ENCODE peak calls at places on chromosomes 4 and X, in ten cellular contexts. W, Z, R, G, U, N, K, T, J and E are unnamed samples.
A peak's percentile ranks its signal among the peaks of the same experiment; 100 is the strongest.

GRCh38 chr4:145827885-145828284 is 110.7 kb downstream of the ZNF827 start:
- DNase-seq in W (no peak), Z (no peak), R (no peak), G (no peak), U (no peak), N (no peak), K (no peak), T (no peak), J (no peak), E (no peak)

GRCh38 chr4:141853091-141853734 is 216.8 kb downstream of the IL15 start:
- DNase-seq in W (peak; percentile 62), Z (peak; percentile 16), R (no peak), G (no peak), U (peak; percentile 98), N (peak; percentile 53), K (no peak), T (peak; percentile 2), J (no peak), E (no peak)

GRCh38 chr4:99537674-99538073 is 26.2 kb downstream of the TRMT10A start:
- DNase-seq in W (no peak), Z (no peak), R (no peak), G (no peak), U (no peak), N (no peak), K (no peak), T (no peak), J (no peak), E (no peak)

GRCh38 chrX:111168314-111168713 is 72.3 kb downstream of the PAK3 start:
- DNase-seq in W (no peak), Z (peak; percentile 33), R (no peak), G (no peak), U (peak; percentile 10), N (no peak), K (no peak), T (peak; percentile 53), J (no peak), E (no peak)

GRCh38 chr4:175325230-175325629 is 407.1 kb downstream of the ADAM29 start:
- DNase-seq in W (no peak), Z (no peak), R (peak; percentile 22), G (no peak), U (no peak), N (no peak), K (no peak), T (peak; percentile 30), J (no peak), E (no peak)

GRCh38 chr4:8215641-8216442 is 16.8 kb downstream of the SH3TC1 start:
- DNase-seq in W (no peak), Z (no peak), R (no peak), G (no peak), U (no peak), N (no peak), K (no peak), T (no peak), J (no peak), E (no peak)

GRCh38 chrX:55624403-55624802 is 1.2 kb downstream of the FOXR2 start:
- DNase-seq in W (no peak), Z (no peak), R (no peak), G (no peak), U (no peak), N (no peak), K (no peak), T (no peak), J (no peak), E (no peak)

GRCh38 chr4:113725963-113726362 is 35.6 kb downstream of the CAMK2D start:
- DNase-seq in W (no peak), Z (no peak), R (no peak), G (no peak), U (no peak), N (no peak), K (no peak), T (no peak), J (no peak), E (no peak)

GRCh38 chrX:71911023-71911730 is 532 bp downstream of the NHSL2 start:
- DNase-seq in W (peak; percentile 34), Z (peak; percentile 53), R (no peak), G (peak; percentile 3), U (no peak), N (no peak), K (peak; percentile 15), T (no peak), J (no peak), E (peak; percentile 15)

GRCh38 chr4:76712564-76712963 is 185.4 kb downstream of the SOWAHB start:
- DNase-seq in W (no peak), Z (no peak), R (no peak), G (no peak), U (peak; percentile 49), N (no peak), K (no peak), T (no peak), J (no peak), E (no peak)

GRCh38 chr4:139605516-139605915 is 49.5 kb upstream of the SETD7 start:
- DNase-seq in W (no peak), Z (no peak), R (no peak), G (no peak), U (no peak), N (no peak), K (no peak), T (no peak), J (no peak), E (no peak)

GRCh38 chrX:9503261-9503660 is 38.4 kb downstream of the TBL1X start:
- DNase-seq in W (no peak), Z (no peak), R (no peak), G (no peak), U (no peak), N (no peak), K (no peak), T (no peak), J (no peak), E (no peak)

GRCh38 chrX:58025979-58026378 is 115.7 kb upstream of the ZXDA start:
- DNase-seq in W (peak; percentile 49), Z (no peak), R (peak; percentile 14), G (no peak), U (peak; percentile 51), N (peak; percentile 39), K (no peak), T (peak; percentile 40), J (no peak), E (no peak)

GRCh38 chr4:173958445-173958844 is 325.0 kb downstream of the FBXO8 start:
- DNase-seq in W (no peak), Z (no peak), R (no peak), G (no peak), U (no peak), N (no peak), K (no peak), T (peak; percentile 47), J (no peak), E (no peak)

DNA sequence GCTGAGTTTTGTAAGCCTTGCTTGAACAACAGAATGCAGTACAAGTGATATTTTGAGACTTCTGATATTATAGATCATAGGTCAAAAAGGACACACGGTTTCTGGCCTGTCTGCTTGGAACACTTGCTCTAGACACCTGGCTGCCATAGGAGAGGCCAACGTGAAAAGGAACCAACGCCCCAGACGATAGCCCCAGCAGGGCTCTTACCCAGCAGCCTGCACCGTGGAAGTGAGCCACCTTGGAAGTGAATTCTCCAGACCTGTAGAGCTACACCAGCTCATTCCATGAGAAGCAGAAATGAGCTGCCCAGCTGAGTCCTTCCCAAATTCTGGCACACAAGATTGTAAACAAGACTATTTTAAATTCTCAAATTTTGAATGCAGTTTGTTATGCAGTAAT is 323.1 kb downstream of the FBXO8 start:
- DNase-seq in W (no peak), Z (no peak), R (no peak), G (no peak), U (no peak), N (no peak), K (no peak), T (no peak), J (no peak), E (no peak)
- TF ChIP-seq CTCF in W (no peak), Z (no peak), R (no peak), G (no peak), U (no peak), N (no peak), K (no peak), T (no peak), J (no peak), E (no peak)

GRCh38 chr4:154142664-154143063 is 348.9 kb downstream of the DCHS2 start:
- DNase-seq in W (no peak), Z (no peak), R (no peak), G (no peak), U (no peak), N (no peak), K (no peak), T (no peak), J (no peak), E (no peak)

GRCh38 chr4:154135576-154135975 is 346.7 kb upstream of the SFRP2 start:
- DNase-seq in W (no peak), Z (no peak), R (no peak), G (no peak), U (no peak), N (no peak), K (no peak), T (no peak), J (no peak), E (no peak)

GRCh38 chr4:154132406-154132805 is 343.5 kb upstream of the SFRP2 start:
- DNase-seq in W (no peak), Z (no peak), R (peak; percentile 24), G (no peak), U (no peak), N (no peak), K (no peak), T (no peak), J (no peak), E (no peak)

DNA sequence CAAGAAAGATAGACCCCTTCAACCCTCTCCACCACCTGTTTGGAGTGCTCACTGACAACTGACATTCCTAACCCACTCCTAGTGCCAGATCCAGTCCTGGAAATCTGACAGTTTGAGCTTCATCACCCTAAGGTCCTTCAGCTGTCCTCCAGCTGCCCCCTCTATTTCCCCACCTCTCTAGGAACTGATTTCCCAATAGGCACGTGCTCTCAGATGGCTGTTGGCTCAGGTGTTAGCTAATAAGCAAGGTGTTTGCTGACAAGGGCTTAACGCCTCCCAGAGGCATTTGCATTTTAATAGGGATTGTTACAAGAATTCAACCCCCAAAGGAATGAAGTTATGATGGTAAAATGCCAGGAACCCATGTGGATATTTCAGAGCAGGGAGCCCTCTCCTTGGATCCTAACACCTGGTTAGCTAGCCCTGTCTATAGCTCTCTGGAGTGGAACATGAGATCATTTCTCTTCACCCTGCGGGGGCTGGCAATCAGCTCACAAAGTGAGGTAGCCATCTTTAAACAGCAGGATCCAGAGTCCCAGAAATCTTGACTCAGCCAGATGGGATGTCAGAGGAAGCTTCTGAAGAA is 348.5 kb upstream of the SFRP2 start:
- DNase-seq in W (no peak), Z (no peak), R (no peak), G (no peak), U (no peak), N (no peak), K (no peak), T (no peak), J (no peak), E (no peak)
- H3K4me3 ChIP-seq in W (no peak overlapping the region), Z (no peak overlapping the region), R (no peak overlapping the region), G (no peak overlapping the region), U (no peak overlapping the region), N (no peak overlapping the region), K (no peak overlapping the region), T (no peak overlapping the region), J (no peak overlapping the region), E (no peak overlapping the region)

GRCh38 chr4:2436301-2436700 is 17.5 kb downstream of the CFAP99 start:
- DNase-seq in W (no peak), Z (no peak), R (no peak), G (no peak), U (no peak), N (no peak), K (no peak), T (peak; percentile 28), J (no peak), E (no peak)
- TF ChIP-seq CTCF in W (no peak), Z (peak; percentile 24), R (peak; percentile 60), G (no peak), U (peak; percentile 24), N (no peak), K (peak; percentile 9), T (peak; percentile 27), J (no peak), E (peak; percentile 42)

GRCh38 chr4:79626102-79626501 is 218.1 kb upstream of the GK2 start:
- DNase-seq in W (no peak), Z (no peak), R (no peak), G (no peak), U (no peak), N (no peak), K (no peak), T (no peak), J (no peak), E (no peak)
- H3K4me3 ChIP-seq in W (no peak overlapping the region), Z (no peak overlapping the region), R (no peak overlapping the region), G (no peak overlapping the region), U (peak overlapping the region; percentile 18), N (no peak overlapping the region), K (peak overlapping the region; percentile 3), T (no peak overlapping the region), J (no peak overlapping the region), E (peak overlapping the region; percentile 14)